ENCODE peak calls at places on chromosomes 7 and 10, in five cellular contexts. X, M, F, C and L are unnamed samples.

GRCh38 chr10:35979116-35979515 is 337.0 kb upstream of the FZD8 start:
- DNase-seq in X (no peak), M (no peak), F (no peak), C (no peak), L (no peak)

GRCh38 chr10:67837519-67838314 is at the start of gene DNAJC12:
- DNase-seq in X (no peak), M (no peak), F (no peak), C (peak), L (no peak)

GRCh38 chr10:481636-482035 is 207.8 kb downstream of the DIP2C start:
- DNase-seq in X (no peak), M (no peak), F (no peak), C (no peak), L (no peak)

GRCh38 chr10:119595715-119596515 is 849 bp downstream of the TIAL1 start:
- DNase-seq in X (peak), M (peak), F (peak), C (no peak), L (peak)

GRCh38 chr7:5255832-5256231 is 26.9 kb upstream of the SLC29A4 start:
- DNase-seq in X (no peak), M (no peak), F (no peak), C (peak), L (no peak)

GRCh38 chr10:64977912-64978311 is 1456.7 kb downstream of the REEP3 start:
- DNase-seq in X (no peak), M (no peak), F (no peak), C (peak), L (no peak)

GRCh38 chr7:47361746-47362215 is 220.1 kb downstream of the TNS3 start:
- DNase-seq in X (no peak), M (no peak), F (no peak), C (peak), L (no peak)

GRCh38 chr7:157515342-157516041 is 178.7 kb downstream of the DNAJB6 start:
- DNase-seq in X (no peak), M (no peak), F (no peak), C (no peak), L (no peak)

GRCh38 chr7:117074378-117074777 is 121.1 kb downstream of the ST7 start:
- DNase-seq in X (no peak), M (no peak), F (no peak), C (no peak), L (no peak)

GRCh38 chr7:110590415-110590814 is 500.5 kb upstream of the LRRN3 start:
- DNase-seq in X (no peak), M (no peak), F (no peak), C (peak), L (no peak)

GRCh38 chr7:43522406-43523156 is 60.3 kb upstream of the STK17A start:
- DNase-seq in X (no peak), M (no peak), F (no peak), C (peak), L (no peak)

GRCh38 chr10:22252801-22253577 is 35.2 kb upstream of the EBLN1 start:
- DNase-seq in X (peak), M (no peak), F (peak), C (no peak), L (peak)

GRCh38 chr7:35695628-35695888 is 623 bp upstream of the HERPUD2 start:
- DNase-seq in X (no peak), M (no peak), F (no peak), C (peak), L (no peak)

GRCh38 chr7:9778367-9778766 is 1195.3 kb upstream of the PHF14 start:
- DNase-seq in X (no peak), M (no peak), F (no peak), C (no peak), L (no peak)

GRCh38 chr10:90718185-90718584 is 139.7 kb downstream of the HTR7 start:
- DNase-seq in X (no peak), M (no peak), F (no peak), C (peak), L (no peak)
- TF ChIP-seq CTCF in X (no peak), M (no peak), F (no peak), C (peak), L (no peak)

DNA sequence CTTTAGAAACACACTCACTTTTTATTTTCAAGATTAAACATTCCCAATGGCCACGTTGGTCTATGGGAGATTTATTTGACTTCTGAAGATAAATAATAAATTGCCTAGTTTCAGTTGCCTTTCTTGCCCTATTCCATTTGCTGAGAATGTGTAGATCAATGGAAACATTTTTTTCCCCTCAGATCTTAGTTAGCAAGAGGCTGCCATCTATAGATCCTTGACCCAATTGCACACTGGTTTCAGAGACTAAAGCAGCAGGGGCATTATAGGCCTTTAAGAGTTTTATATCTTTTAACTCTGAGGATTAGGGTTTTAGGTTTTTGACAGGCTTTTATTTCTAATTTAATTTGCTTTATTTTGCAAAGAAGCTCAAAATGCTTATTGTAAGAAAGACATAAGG is 163.2 kb upstream of the GPR26 start:
- DNase-seq in X (no peak), M (no peak), F (no peak), C (no peak), L (no peak)
- TF ChIP-seq CTCF in X (no peak), M (no peak), F (no peak), C (peak), L (no peak)

GRCh38 chr7:94228223-94228622 is 166.5 kb upstream of the COL1A2 start:
- DNase-seq in X (no peak), M (no peak), F (no peak), C (no peak), L (no peak)

GRCh38 chr7:94222516-94222915 is 172.2 kb upstream of the COL1A2 start:
- DNase-seq in X (no peak), M (no peak), F (no peak), C (no peak), L (no peak)

GRCh38 chr7:94228678-94229077 is 166.0 kb upstream of the COL1A2 start:
- DNase-seq in X (no peak), M (no peak), F (no peak), C (no peak), L (no peak)

DNA sequence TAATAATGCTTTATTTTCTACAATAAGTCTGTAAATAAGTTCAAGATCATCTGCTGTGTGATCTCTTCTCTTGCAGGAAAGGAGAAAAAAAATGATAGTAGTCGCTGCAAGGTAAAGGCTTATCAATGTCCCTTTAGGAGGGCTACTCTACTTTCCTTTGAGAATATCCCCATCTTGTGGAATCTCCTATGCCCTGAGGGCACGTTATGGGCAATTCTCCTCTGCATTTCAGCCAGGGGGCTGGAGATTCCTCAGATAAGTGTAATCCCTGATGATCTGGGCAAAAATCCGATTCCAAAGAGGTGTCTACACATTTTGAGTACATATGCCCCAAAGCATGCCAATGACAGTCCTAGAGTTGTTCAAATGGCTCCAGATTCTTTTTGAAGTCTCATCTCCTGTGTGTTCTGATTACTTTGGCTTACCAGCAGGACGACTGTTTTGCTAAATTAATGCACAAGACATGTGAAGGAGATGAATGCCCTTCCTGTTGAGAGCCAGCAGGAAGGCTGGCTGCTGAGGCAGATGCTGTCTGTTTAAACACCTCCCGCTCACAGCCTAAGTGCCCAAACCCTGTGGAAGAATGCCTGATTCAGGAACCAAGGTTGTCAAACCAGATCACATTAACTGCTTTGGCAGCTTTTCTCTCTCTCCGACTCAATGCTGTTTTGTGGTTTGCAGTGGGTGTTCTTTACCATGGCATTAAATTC is 171.2 kb upstream of the COL1A2 start:
- DNase-seq in X (no peak), M (no peak), F (no peak), C (peak), L (peak)
- TF ChIP-seq CTCF in X (no peak), M (no peak), F (peak), C (peak), L (peak)

DNA sequence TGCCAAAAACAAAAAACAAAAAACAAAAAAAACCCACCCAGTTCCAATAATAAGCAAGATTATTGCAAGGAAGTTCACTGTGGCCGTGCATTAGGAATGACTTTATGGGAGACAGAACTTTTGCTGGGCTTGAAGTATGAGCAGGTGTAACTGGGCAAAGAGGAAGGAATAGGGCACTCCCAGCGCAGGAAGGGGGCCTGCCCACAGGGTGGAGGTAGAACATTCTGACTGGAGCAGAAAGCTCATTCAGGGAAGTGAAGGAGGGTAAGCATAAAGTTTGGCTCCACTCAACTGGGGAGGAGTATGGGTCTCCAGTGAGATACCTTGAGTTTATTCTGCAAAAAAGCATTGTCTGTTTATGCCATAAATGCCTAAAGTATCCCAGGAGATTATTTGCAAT is 42.1 kb upstream of the WIPF3 start:
- DNase-seq in X (no peak), M (no peak), F (no peak), C (peak), L (no peak)
- TF ChIP-seq CTCF in X (no peak), M (no peak), F (no peak), C (peak), L (peak)

DNA sequence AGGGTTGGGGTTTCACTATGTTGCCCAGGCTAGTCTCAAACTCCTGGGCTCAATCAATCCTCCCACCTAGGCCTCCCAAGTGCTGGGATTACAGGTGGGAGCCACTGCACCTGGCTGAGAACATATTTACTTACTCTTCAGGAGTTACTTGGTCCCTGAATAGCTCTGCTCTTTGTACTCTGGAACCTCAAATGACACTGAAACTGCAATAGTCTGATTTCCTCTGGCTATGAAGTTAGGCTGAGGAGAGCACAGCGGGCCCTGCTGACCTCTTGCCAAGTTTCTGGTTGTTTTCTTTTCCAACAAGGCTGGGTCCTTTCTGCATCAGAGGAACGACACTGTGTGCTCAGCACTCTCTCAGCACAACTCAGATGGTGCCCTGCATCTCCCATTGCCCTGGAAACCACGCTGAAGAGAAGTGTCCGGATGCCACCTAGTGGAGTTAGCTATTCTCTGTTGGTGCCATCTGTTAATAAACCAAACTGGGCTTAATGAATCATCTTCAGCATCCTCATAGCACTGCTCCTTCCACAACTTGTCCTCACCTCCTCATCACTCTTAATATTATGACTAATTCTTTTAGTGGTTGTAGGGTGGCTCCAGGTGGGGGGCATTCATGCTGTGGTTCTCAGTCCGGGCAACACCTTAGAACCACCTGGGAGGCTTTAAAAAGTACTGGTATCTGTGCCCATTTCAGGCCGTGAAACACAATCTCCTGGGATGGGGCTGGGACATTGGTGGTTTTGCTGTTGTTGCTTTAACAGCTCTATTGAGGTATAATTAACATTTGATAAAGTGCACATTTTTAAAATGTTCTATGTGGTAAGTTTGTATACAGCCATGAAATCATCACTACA is 8.2 kb upstream of the EFCAB10 start:
- DNase-seq in X (peak), M (no peak), F (peak), C (peak), L (peak)
- TF ChIP-seq CTCF in X (peak), M (no peak), F (peak), C (peak), L (peak)